ENCODE peak calls at places on chromosomes 5 and 9, in nine cellular contexts. C, L, J, H, S, B, W, V and F are unnamed samples. For H3K4me1 and H3K9me3, the result is how much of the 10 kb centered on the place peaks cover.

GRCh38 chr9:68585034-68585761 is 44.5 kb upstream of the TMEM252 start:
- DNase-seq in C (no peak), L (no peak), J (no peak), H (no peak), S (no peak), B (no peak), W (no peak), V (no peak), F (no peak)

GRCh38 chr9:99873531-99873930 is 32.9 kb upstream of the STX17 start:
- DNase-seq in C (no peak), L (no peak), J (no peak), H (no peak), S (no peak), B (no peak), W (no peak), V (no peak), F (no peak)

GRCh38 chr9:133098104-133098754 is 22.8 kb downstream of the RALGDS start:
- DNase-seq in C (peak), L (no peak), J (no peak), H (peak), S (no peak), B (no peak), W (no peak), V (no peak), F (no peak)

GRCh38 chr9:85995097-85995496 is 54.2 kb downstream of the NAA35 start:
- DNase-seq in C (no peak), L (no peak), J (no peak), H (no peak), S (no peak), B (no peak), W (no peak), V (no peak), F (no peak)

GRCh38 chr5:111548992-111549649 is 36.8 kb upstream of the STARD4 start:
- DNase-seq in C (peak), L (no peak), J (no peak), H (no peak), S (no peak), B (no peak), W (no peak), V (no peak), F (no peak)

GRCh38 chr5:149628221-149628620 is 46.9 kb downstream of the ARHGEF37 start:
- DNase-seq in C (no peak), L (no peak), J (no peak), H (no peak), S (peak), B (no peak), W (no peak), V (no peak), F (no peak)

GRCh38 chr5:115602585-115603125 is 376 bp upstream of the TICAM2 start:
- DNase-seq in C (no peak), L (no peak), J (no peak), H (no peak), S (no peak), B (no peak), W (no peak), V (no peak), F (no peak)

GRCh38 chr5:94181940-94182339 is 436.5 kb downstream of the KIAA0825 start:
- DNase-seq in C (no peak), L (no peak), J (no peak), H (no peak), S (peak), B (peak), W (no peak), V (no peak), F (no peak)

GRCh38 chr5:57032151-57032551 is 80.2 kb upstream of the MIER3 start:
- DNase-seq in C (no peak), L (no peak), J (no peak), H (no peak), S (no peak), B (peak), W (no peak), V (no peak), F (no peak)

GRCh38 chr5:93193756-93194155 is 387.3 kb downstream of the NR2F1-AS1 start:
- DNase-seq in C (no peak), L (no peak), J (no peak), H (peak), S (peak), B (no peak), W (no peak), V (no peak), F (no peak)

GRCh38 chr5:93017854-93018253 is 563.2 kb downstream of the NR2F1-AS1 start:
- DNase-seq in C (no peak), L (no peak), J (no peak), H (no peak), S (peak), B (no peak), W (no peak), V (no peak), F (no peak)

GRCh38 chr5:132866342-132867045 is at the start of the genes GDF9 and UQCRQ:
- DNase-seq in C (peak), L (peak), J (peak), H (peak), S (peak), B (peak), W (peak), V (peak), F (peak)

GRCh38 chr5:200985-201384 is 9.7 kb downstream of the LRRC14B start:
- DNase-seq in C (no peak), L (no peak), J (no peak), H (no peak), S (no peak), B (no peak), W (no peak), V (no peak), F (no peak)

GRCh38 chr5:78518365-78519197 is 130.0 kb downstream of the LHFPL2 start:
- DNase-seq in C (peak), L (peak), J (no peak), H (peak), S (peak), B (no peak), W (peak), V (no peak), F (no peak)

GRCh38 chr5:76690027-76690679 is 25.8 kb upstream of the F2R start:
- DNase-seq in C (no peak), L (no peak), J (no peak), H (no peak), S (no peak), B (no peak), W (no peak), V (no peak), F (no peak)

GRCh38 chr5:107512029-107512428 is 158.7 kb downstream of the EFNA5 start:
- DNase-seq in C (no peak), L (no peak), J (no peak), H (no peak), S (no peak), B (no peak), W (no peak), V (no peak), F (peak)

GRCh38 chr9:7273575-7273974 is 515.8 kb downstream of the KDM4C start:
- DNase-seq in C (peak), L (no peak), J (no peak), H (no peak), S (peak), B (no peak), W (peak), V (peak), F (no peak)

GRCh38 chr5:150486402-150487198 is 21.3 kb upstream of the NDST1 start:
- DNase-seq in C (peak), L (peak), J (peak), H (peak), S (peak), B (peak), W (peak), V (peak), F (no peak)

GRCh38 chr5:72268753-72269410 is 51.2 kb downstream of the MRPS27 start:
- DNase-seq in C (peak), L (no peak), J (peak), H (no peak), S (peak), B (peak), W (no peak), V (no peak), F (peak)

GRCh38 chr5:135012951-135013391 is 21.1 kb downstream of the PITX1 start:
- DNase-seq in C (no peak), L (no peak), J (no peak), H (peak), S (no peak), B (no peak), W (no peak), V (peak), F (no peak)

GRCh38 chr9:132066057-132066456 is 13.6 kb downstream of the MED27 start:
- DNase-seq in C (no peak), L (no peak), J (no peak), H (no peak), S (no peak), B (no peak), W (no peak), V (no peak), F (no peak)

GRCh38 chr5:65506961-65507360 is 25.2 kb upstream of the ADAMTS6 start:
- DNase-seq in C (no peak), L (no peak), J (no peak), H (no peak), S (peak), B (no peak), W (no peak), V (no peak), F (no peak)

GRCh38 chr9:97768731-97769130 is 71.6 kb upstream of the XPA start:
- DNase-seq in C (no peak), L (no peak), J (no peak), H (no peak), S (peak), B (no peak), W (no peak), V (no peak), F (no peak)

GRCh38 chr5:169827769-169828168 is 152.5 kb downstream of the INSYN2B start:
- DNase-seq in C (no peak), L (no peak), J (no peak), H (no peak), S (peak), B (no peak), W (no peak), V (no peak), F (no peak)

GRCh38 chr9:80503692-80504400 is 932.1 kb downstream of the TLE4 start:
- DNase-seq in C (no peak), L (no peak), J (no peak), H (no peak), S (peak), B (no peak), W (no peak), V (no peak), F (no peak)

GRCh38 chr5:104412649-104413240 is 850.2 kb upstream of the NUDT12 start:
- DNase-seq in C (peak), L (no peak), J (no peak), H (no peak), S (peak), B (peak), W (no peak), V (no peak), F (peak)

GRCh38 chr9:6899274-6899673 is 141.5 kb downstream of the KDM4C start:
- DNase-seq in C (no peak), L (no peak), J (no peak), H (no peak), S (no peak), B (no peak), W (no peak), V (no peak), F (no peak)

GRCh38 chr5:146203872-146204192 is 427 bp downstream of the RBM27 start:
- DNase-seq in C (no peak), L (no peak), J (no peak), H (no peak), S (no peak), B (no peak), W (no peak), V (no peak), F (no peak)

GRCh38 chr5:31663519-31663918 is 24.6 kb downstream of the PDZD2 start:
- DNase-seq in C (no peak), L (no peak), J (no peak), H (no peak), S (peak), B (no peak), W (peak), V (no peak), F (no peak)

GRCh38 chr9:6628714-6629113 is 16.8 kb downstream of the GLDC start:
- DNase-seq in C (no peak), L (no peak), J (no peak), H (no peak), S (no peak), B (no peak), W (no peak), V (no peak), F (no peak)

DNA sequence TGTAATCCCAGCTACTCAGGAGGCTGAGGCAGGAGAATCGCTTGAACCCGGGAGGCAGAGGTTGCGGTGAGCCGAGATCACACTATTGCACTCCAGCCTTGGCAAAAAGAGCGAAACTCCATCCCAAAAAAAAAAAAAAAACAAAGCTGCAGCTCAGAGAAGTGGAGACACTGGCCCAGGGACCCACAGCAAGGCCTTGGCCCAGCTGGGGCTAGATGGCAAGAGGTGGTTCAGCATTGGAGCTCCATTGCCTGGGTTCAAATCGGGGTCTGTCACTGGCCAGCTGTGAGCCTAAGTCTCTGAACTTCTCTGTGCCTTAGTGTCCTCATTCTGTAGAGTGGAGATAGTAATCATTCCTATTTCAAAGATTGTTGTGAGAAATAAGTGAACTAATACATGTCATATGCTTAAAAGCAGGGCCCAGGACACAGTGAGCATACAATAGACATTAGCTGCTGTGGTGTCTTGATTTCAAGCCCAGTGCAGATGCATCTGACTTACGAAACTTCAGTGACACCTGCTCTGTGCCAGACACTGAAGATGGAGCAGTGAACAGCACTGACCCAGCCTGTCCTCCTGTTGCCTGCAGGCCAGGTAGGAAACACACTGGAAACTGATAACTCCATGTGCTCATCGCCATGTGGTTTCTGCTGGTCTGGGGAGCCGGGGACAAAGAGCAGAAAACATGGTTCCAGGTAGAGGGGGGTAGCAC is 127.7 kb downstream of the C9orf50 start:
- DNase-seq in C (no peak), L (no peak), J (no peak), H (no peak), S (no peak), B (no peak), W (no peak), V (no peak), F (no peak)
- H3K4me1 ChIP-seq in C (half or more), L (half or more), J (half or more), H (half or more), S (under half), B (half or more), W (half or more), V (under half), F (under half)

GRCh38 chr9:111922324-111923013 is 25.9 kb downstream of the UGCG start:
- DNase-seq in C (no peak), L (no peak), J (no peak), H (no peak), S (no peak), B (no peak), W (no peak), V (no peak), F (no peak)
- H3K9me3 ChIP-seq in C (under half), L (under half), J (under half), H (under half), S (under half), B (under half), W (under half), V (under half), F (under half)

GRCh38 chr5:175873090-175873454 is 1.7 kb downstream of the CPLX2 start:
- DNase-seq in C (peak), L (no peak), J (no peak), H (no peak), S (peak), B (no peak), W (no peak), V (no peak), F (no peak)

GRCh38 chr5:175874462-175875139 is 3.2 kb downstream of the CPLX2 start:
- DNase-seq in C (no peak), L (no peak), J (no peak), H (no peak), S (no peak), B (no peak), W (no peak), V (no peak), F (no peak)

GRCh38 chr5:175868996-175869638 is 2.3 kb upstream of the CPLX2 start:
- DNase-seq in C (no peak), L (no peak), J (no peak), H (no peak), S (no peak), B (no peak), W (no peak), V (no peak), F (no peak)

GRCh38 chr5:175870820-175871447 is 444 bp upstream of the CPLX2 start:
- DNase-seq in C (no peak), L (no peak), J (no peak), H (no peak), S (no peak), B (no peak), W (no peak), V (no peak), F (no peak)

DNA sequence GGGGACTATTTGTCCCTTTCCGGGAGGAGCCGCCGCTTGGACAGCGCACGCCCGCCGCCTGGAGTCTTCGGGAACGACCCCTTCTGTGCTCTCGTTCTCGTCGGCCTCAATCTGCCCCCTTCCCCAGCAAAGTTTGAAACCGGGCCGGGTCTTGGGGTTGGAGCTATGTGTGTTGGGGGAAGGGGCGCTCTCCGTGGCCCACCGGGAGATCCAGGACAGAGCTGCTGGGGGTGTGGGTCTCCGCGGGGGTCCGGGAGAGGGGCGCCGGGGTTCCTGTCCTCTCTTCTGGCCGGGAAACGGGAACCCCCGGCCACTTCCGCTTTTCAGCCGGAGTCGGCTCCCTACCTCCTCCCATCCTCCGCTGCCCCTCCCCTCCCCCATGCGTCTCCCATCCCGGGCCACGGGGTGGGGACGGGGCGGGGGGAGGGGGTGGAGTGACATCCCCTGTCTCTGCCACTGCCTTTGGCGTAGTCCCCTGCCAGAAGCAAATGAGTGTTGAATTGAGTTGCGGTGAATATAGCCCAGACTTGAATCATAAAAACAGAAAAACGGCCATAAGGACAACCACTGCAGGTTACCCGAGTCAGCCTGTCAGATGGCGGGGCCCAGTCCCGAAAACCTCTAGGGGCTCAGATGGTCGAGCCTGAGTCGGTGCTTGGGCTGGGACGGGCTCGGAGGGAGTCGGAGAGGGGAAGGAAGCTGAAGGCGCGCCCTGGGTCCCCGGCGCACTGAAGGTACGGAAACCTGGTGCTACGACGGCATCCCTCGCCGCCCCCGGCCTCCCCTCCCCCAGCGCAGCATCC is 1.1 kb downstream of the CPLX2 start:
- DNase-seq in C (peak), L (no peak), J (no peak), H (no peak), S (no peak), B (no peak), W (no peak), V (no peak), F (no peak)
- H3K4me3 ChIP-seq in C (no peak), L (no peak), J (no peak), H (no peak), S (peak), B (no peak), W (no peak), V (no peak), F (peak)

DNA sequence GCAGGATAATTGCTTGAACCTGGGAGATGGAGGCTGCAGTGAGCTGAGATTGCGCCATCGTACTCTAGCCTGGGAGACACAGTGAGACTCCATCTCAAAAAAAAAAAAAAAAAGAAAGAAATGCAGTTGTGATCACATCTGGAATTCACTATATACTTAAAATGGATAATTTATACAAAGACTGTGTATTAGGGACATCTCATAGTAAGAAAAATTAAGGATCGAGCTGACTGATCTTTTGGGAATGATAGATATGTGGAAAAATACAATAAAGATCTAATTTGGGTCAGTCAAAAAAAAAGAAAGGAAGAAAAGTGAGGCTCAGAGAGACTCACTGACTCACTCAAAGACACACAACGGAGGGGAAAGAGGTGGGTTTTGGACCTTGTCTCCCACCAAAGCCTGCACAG is 73.2 kb upstream of the STXBP1 start:
- DNase-seq in C (no peak), L (no peak), J (no peak), H (no peak), S (peak), B (no peak), W (no peak), V (no peak), F (no peak)
- H3K4me1 ChIP-seq in C (half or more), L (half or more), J (under half), H (half or more), S (under half), B (under half), W (half or more), V (under half), F (under half)

DNA sequence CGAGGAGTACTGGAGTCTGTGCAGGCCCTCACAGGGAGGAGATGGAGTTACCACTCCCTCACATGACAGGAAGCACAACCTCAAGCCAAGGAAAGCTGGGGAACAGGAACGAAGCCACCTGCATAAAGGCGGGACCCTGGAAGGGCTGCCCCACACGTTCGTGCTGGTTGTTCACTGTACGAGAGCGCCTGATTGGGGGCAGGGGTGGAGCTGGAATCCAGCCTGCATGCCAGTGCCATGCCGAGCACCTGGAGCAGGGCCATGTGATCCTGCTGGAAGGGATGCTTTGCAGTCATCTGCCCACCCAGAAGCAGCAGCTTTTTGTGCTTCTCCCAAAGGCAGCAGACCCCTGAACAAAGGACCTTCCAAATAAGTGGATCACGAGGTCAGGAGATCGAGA is 11.4 kb downstream of the GRM6 start:
- DNase-seq in C (no peak), L (no peak), J (no peak), H (peak), S (no peak), B (no peak), W (no peak), V (no peak), F (no peak)
- H3K9me3 ChIP-seq in C (under half), L (under half), J (under half), H (half or more), S (under half), B (under half), W (half or more), V (under half), F (under half)